ENCODE peak calls at places on chromosomes 3 and 15, in nine cellular contexts. L, X, W, C, D, H, G, I and A are unnamed samples.

GRCh38 chr15:53869044-53869805 is 109.0 kb upstream of the UNC13C start:
- DNase-seq in D (no peak), C (peak), L (no peak), G (peak), W (no peak), I (no peak), X (no peak), H (no peak), A (no peak)

GRCh38 chr3:73774645-73775044 is 149.9 kb upstream of the PDZRN3 start:
- DNase-seq in D (no peak), C (peak), L (no peak), X (no peak), G (no peak), H (no peak), W (no peak), I (no peak), A (no peak)

GRCh38 chr3:179687967-179688535 is 35.2 kb downstream of the USP13 start:
- DNase-seq in G (no peak), H (no peak), D (no peak), C (no peak), W (no peak), I (no peak), L (no peak), X (no peak), A (no peak)

GRCh38 chr3:193828477-193828876 is 235.5 kb downstream of the OPA1 start:
- DNase-seq in G (no peak), I (no peak), C (no peak), W (peak), D (no peak), L (peak), X (no peak), H (no peak), A (no peak)

GRCh38 chr3:1960506-1960905 is 138.2 kb upstream of the CNTN4 start:
- DNase-seq in G (no peak), W (no peak), L (no peak), C (no peak), X (no peak), H (no peak), D (no peak), I (no peak), A (no peak)

GRCh38 chr3:178325330-178325729 is 210.9 kb upstream of the KCNMB2 start:
- DNase-seq in G (no peak), L (peak), H (no peak), X (no peak), I (peak), C (peak), W (no peak), D (no peak), A (no peak)

GRCh38 chr3:155919728-155920127 is 49.3 kb downstream of the GMPS start:
- DNase-seq in I (no peak), D (no peak), H (no peak), W (no peak), C (no peak), L (no peak), G (no peak), X (no peak), A (no peak)

GRCh38 chr3:106013971-106014370 is 145.2 kb upstream of the CBLB start:
- DNase-seq in D (no peak), W (no peak), H (no peak), G (no peak), C (peak), X (no peak), L (peak), I (peak), A (peak)

GRCh38 chr3:157132936-157133335 is 27.0 kb downstream of the CCNL1 start:
- DNase-seq in C (no peak), L (peak), I (no peak), W (peak), X (no peak), D (no peak), G (no peak), H (no peak), A (no peak)

GRCh38 chr3:64916937-64917336 is 229.1 kb upstream of the ADAMTS9 start:
- DNase-seq in D (no peak), H (no peak), X (no peak), G (peak), C (no peak), I (no peak), L (no peak), W (no peak), A (no peak)

GRCh38 chr3:184730924-184731323 is 19.1 kb upstream of the MAGEF1 start:
- DNase-seq in H (no peak), L (no peak), W (no peak), X (no peak), I (no peak), C (no peak), D (no peak), G (no peak), A (no peak)

GRCh38 chr3:186506846-186507245 is 37.3 kb downstream of the CRYGS start:
- DNase-seq in H (no peak), L (no peak), D (no peak), I (no peak), W (no peak), C (no peak), X (no peak), G (no peak), A (peak)

DNA sequence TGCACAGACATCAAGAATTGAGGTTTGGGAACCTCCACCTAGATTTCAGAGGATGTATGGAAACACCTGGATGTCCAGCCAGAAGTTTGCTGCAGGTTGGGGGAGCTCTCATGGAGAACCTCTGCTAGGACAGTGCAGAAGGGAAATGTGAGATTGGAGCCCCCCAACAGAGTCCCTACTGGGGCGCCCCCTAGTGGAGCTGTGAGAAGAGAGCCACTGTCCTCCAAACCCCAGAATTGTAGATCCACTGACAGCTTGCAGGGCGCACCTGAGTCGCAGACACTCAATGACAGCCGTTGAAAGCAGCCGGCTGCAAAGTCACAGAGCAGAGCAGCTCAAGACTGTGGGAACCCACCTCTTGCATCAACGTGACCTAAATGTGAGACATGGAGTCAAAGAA is 34.6 kb upstream of the EPHA6 start:
- DNase-seq in X (no peak), D (no peak), H (no peak), W (no peak), C (no peak), L (no peak), I (no peak), G (peak), A (peak)
- TF ChIP-seq CTCF in X (no peak), D (peak), H (no peak), W (no peak), C (no peak), L (no peak), I (no peak), G (peak), A (no peak)

GRCh38 chr3:13657660-13658435 is 108.9 kb downstream of the FBLN2 start:
- DNase-seq in I (peak), H (peak), L (peak), X (peak), D (peak), G (peak), C (peak), W (peak), A (peak)
- TF ChIP-seq CTCF in I (peak), H (peak), L (peak), X (peak), D (peak), G (peak), C (peak), W (peak), A (peak)

DNA sequence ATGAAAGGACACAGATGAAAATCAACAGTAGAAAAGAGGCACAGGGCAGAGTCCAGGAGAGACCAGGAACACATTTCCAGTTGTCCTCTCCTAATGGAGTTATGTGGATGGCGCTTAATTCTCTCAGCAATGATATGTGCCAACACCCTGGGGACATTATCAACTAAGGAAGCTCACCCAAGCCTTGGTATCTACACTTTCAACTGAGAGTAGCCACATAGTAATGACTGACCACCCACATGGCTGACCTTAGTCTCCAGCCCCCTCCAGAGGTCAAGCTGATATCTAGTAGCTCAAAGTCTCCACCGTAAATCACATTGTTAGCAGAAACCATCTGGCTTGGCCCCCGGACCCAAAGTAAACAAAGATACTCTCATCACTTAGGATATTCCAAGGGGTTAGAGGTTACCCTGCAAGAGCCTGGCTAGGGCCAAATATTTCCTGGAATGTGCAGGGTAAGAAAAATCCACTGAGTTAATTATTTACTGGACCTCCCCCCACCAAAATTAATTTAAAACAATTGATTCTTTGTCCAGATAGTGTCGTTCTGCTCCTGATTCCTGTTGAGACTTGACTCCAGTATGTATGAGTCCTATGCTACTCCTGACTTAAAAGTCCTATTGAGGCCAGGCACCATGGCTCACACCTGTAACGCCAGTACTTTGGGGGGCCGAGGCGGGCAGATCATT is 24.8 kb downstream of the GABRR3 start:
- DNase-seq in G (no peak), W (no peak), H (no peak), C (no peak), L (no peak), X (no peak), D (no peak), I (no peak), A (no peak)
- TF ChIP-seq CTCF in G (peak), W (no peak), H (no peak), C (no peak), L (no peak), X (no peak), D (no peak), I (no peak), A (no peak)

DNA sequence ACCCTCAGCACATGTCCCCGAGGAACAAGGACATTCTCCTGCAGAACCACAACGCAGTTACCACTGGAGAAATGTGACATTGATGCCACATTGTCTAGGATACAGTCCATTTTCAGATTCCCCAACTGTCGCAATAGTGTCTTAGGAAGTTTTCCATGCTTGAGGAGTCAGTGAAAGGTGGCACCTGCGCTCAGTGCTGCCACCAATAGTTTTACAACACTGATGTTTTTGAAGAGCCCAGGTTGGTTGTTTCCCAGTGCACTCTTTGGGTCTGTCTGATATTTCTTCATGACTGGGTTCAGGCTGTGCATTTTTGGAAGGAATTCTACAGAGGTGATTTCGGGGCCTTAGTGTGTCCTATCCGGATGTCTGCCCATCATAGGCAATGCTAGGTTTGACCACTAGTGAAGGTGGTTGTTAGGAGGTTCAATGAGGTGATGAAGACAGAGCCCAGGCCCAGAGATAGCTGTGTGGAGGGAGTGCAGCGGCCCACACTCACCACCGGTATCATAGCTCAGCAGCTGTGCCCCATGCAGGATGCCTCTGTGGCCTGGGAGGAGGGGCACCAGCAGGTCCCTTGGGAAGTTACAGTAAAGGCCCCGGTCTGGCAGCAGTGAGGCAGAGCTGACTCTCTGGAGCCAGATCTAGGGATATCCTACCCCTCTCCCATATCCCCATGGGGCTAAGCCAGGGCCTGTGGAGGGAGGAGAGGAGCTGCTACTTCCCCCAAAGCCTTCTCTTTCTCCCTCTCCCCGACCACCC is 96.6 kb downstream of the DNAJB8 start:
- DNase-seq in I (no peak), L (no peak), G (no peak), W (no peak), C (no peak), D (no peak), X (no peak), H (no peak), A (no peak)
- TF ChIP-seq CTCF in I (no peak), L (peak), G (peak), W (no peak), C (no peak), D (peak), X (peak), H (no peak), A (no peak)

GRCh38 chr3:46410669-46411068 is 3.6 kb downstream of the CCRL2 start:
- DNase-seq in C (no peak), X (no peak), D (no peak), W (no peak), G (no peak), L (no peak), H (no peak), I (no peak), A (no peak)

GRCh38 chr3:46409735-46410489 is 2.9 kb downstream of the CCRL2 start:
- DNase-seq in I (no peak), G (no peak), D (no peak), L (no peak), W (no peak), C (no peak), H (no peak), X (no peak), A (peak)

GRCh38 chr3:46408853-46409252 is 1.8 kb downstream of the CCRL2 start:
- DNase-seq in L (no peak), X (no peak), I (no peak), G (no peak), H (no peak), W (no peak), C (no peak), D (no peak), A (no peak)

GRCh38 chr3:46412786-46413298 is 5.8 kb downstream of the CCRL2 start:
- DNase-seq in H (no peak), X (no peak), W (no peak), L (no peak), D (no peak), C (no peak), G (no peak), I (no peak), A (no peak)

DNA sequence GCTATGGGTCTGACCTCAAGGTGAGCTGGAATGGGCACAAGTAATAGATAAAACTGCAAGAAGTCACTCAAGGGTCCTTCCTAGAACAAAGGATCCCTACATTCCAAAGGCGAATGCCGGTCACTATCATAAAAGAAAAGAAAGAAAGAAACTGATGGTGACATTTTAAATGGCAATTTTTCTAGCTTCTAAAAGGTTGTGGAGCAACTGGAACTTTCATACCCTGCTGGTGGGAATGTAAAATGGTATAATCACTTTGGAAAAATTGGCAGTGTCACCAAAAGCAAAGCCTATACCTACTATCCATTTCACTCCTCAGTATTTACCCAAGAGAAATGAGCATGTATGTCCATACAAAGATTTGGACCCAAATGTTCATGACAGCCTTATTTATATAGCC is 4.2 kb downstream of the CCRL2 start:
- DNase-seq in D (no peak), C (no peak), G (no peak), I (no peak), W (no peak), L (peak), X (no peak), H (no peak), A (no peak)
- TF ChIP-seq CTCF in D (no peak), C (no peak), G (peak), I (no peak), W (no peak), L (peak), X (no peak), H (no peak), A (no peak)

GRCh38 chr15:58213587-58214360 is 75.6 kb downstream of the AQP9 start:
- DNase-seq in C (peak), W (no peak), X (no peak), H (no peak), L (no peak), G (no peak), D (no peak), I (no peak), A (no peak)

GRCh38 chr15:58214941-58215340 is 76.8 kb downstream of the AQP9 start:
- DNase-seq in G (no peak), X (no peak), D (no peak), H (no peak), L (no peak), I (no peak), W (no peak), C (no peak), A (no peak)

GRCh38 chr15:58212909-58213526 is 74.8 kb downstream of the AQP9 start:
- DNase-seq in X (no peak), W (peak), H (no peak), I (peak), D (peak), L (peak), G (no peak), C (peak), A (no peak)
- TF ChIP-seq CTCF in X (peak), W (peak), H (peak), I (peak), D (peak), L (peak), G (peak), C (peak), A (no peak)

GRCh38 chr15:39926526-39926925 is 6.5 kb upstream of the GPR176 start:
- DNase-seq in G (no peak), C (no peak), H (no peak), D (no peak), I (no peak), L (no peak), W (no peak), X (no peak), A (no peak)

GRCh38 chr15:39924437-39924836 is 4.4 kb upstream of the GPR176 start:
- DNase-seq in W (no peak), H (no peak), G (no peak), L (no peak), X (no peak), I (no peak), D (no peak), C (no peak), A (no peak)

GRCh38 chr15:39922450-39923092 is 2.5 kb upstream of the GPR176 start:
- DNase-seq in X (no peak), D (no peak), C (peak), L (no peak), G (no peak), I (no peak), W (no peak), H (no peak), A (no peak)

GRCh38 chr15:39921274-39921638 is 1.2 kb upstream of the GPR176 start:
- DNase-seq in I (no peak), D (no peak), G (no peak), X (no peak), H (no peak), W (no peak), C (no peak), L (no peak), A (no peak)

GRCh38 chr15:39925112-39925830 is 5.2 kb upstream of the GPR176 start:
- DNase-seq in I (no peak), W (no peak), C (peak), L (peak), X (no peak), D (no peak), G (no peak), H (no peak), A (peak)
- TF ChIP-seq CTCF in I (no peak), W (no peak), C (no peak), L (no peak), X (no peak), D (no peak), G (peak), H (no peak), A (no peak)

DNA sequence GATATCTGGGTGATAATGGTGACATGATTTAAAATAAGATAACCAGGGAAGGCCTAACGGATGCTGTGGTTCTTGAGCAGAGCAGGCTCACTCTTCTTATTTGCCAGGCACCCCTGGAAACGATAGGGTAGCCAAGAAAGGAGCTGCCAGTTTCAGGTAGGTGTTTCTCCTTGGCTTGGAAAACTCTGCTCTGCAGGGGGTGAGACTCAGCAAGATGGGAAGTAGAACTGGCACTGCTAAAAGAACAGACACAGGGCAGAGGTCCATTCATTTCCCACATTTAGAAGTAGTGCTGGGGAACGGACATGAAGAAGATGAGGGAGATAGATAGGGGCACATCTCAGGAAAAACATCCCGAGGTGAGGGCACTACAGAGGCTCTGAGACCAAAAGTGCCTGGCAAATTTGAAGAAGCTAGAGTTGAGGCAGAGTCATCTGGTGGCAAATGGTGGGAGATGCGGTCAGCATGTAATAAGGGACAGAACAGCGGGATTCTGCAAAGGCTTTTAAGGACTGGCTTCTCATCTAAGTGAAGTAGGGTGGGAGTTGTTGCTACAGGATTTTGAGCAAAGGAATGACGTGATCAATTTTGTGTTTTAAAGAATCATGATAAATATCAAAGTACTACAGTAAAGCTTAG is 323.4 kb upstream of the PLSCR5 start:
- DNase-seq in I (no peak), H (no peak), D (no peak), X (no peak), W (no peak), C (no peak), G (peak), L (no peak), A (no peak)
- TF ChIP-seq CTCF in I (no peak), H (no peak), D (no peak), X (no peak), W (no peak), C (no peak), G (peak), L (no peak), A (no peak)

DNA sequence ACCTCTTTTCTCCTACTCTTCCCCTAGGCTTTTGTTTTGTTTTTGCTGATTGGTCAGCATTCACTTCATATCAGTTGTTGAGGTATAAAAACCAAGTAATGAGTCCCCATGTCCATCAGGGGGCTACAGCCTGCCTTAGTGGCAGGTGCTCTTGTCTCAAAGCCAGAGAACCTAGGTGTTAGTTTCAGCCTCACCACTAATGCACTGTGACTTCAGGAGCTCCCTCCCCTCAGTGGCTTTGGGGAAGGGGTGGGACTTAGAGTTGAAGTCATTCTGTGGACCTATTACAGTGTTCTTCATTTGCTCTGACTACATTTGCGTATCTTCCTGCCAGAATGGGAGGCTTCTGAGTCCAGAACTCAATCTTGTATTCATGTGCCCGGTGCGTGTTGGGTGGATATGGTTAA is 41.6 kb downstream of the NR2C2 start:
- DNase-seq in W (no peak), H (no peak), I (no peak), C (no peak), X (peak), D (peak), L (peak), G (peak), A (peak)
- TF ChIP-seq CTCF in W (no peak), H (no peak), I (no peak), C (no peak), X (no peak), D (peak), L (no peak), G (peak), A (peak)

GRCh38 chr3:12370758-12371157 is 81.9 kb downstream of the PPARG start:
- DNase-seq in C (peak), D (no peak), H (no peak), L (peak), X (no peak), G (peak), W (no peak), I (peak), A (no peak)
- TF ChIP-seq CTCF in C (peak), D (no peak), H (no peak), L (peak), X (no peak), G (peak), W (no peak), I (no peak), A (no peak)